ENCODE peak calls at places on chromosomes 3 and 15, in eight cellular contexts. R is NCI-H1092; L is HEK293T; I is HT1080; U is stimulated activated CD8-positive, alpha-beta memory T cell treated with anti-CD3 and anti-CD28 coated beads, Interleukin-15, amount 100 ng/mL, for 4 hours; V is left lobe of liver; Z is NCI-H345; K is hepatic stellate cell. N is an unnamed sample.

GRCh38 chr15:55394694-55395093 is 13.5 kb downstream of the CCPG1 start:
- DNase-seq in R (no peak), L (no peak), I (no peak), U (no peak), V (no peak), Z (no peak), K (no peak), N (no peak)

GRCh38 chr3:29635888-29636287 is 355.0 kb downstream of the RBMS3 start:
- DNase-seq in R (no peak), L (no peak), I (peak), U (no peak), V (no peak), Z (no peak), K (no peak), N (no peak)

GRCh38 chr3:104669083-104669482 is 697.6 kb upstream of the ALCAM start:
- DNase-seq in R (no peak), L (no peak), I (no peak), U (no peak), V (no peak), Z (no peak), K (no peak), N (no peak)

GRCh38 chr3:194761384-194761783 is 75.7 kb downstream of the FAM43A start:
- DNase-seq in R (no peak), L (no peak), I (no peak), U (no peak), V (no peak), Z (peak), K (no peak), N (no peak)

GRCh38 chr15:59738676-59739075 is 49.6 kb upstream of the BNIP2 start:
- DNase-seq in R (no peak), L (no peak), I (no peak), U (no peak), V (peak), Z (peak), K (no peak), N (no peak)

GRCh38 chr15:96695426-96695825 is 364.9 kb downstream of the NR2F2 start:
- DNase-seq in R (no peak), L (no peak), I (no peak), U (no peak), V (no peak), Z (no peak), K (no peak), N (no peak)

GRCh38 chr3:167483708-167484475 is 10.1 kb upstream of the SERPINI2 start:
- DNase-seq in R (no peak), L (no peak), I (no peak), U (no peak), V (no peak), Z (no peak), K (no peak), N (no peak)

GRCh38 chr3:114899186-114899931 is 247.7 kb downstream of the ZBTB20 start:
- DNase-seq in R (peak), L (no peak), I (no peak), U (no peak), V (peak), Z (peak), K (no peak), N (no peak)

GRCh38 chr3:126456766-126457388 is 18.8 kb downstream of the ZXDC start:
- DNase-seq in R (no peak), L (no peak), I (no peak), U (no peak), V (peak), Z (no peak), K (no peak), N (no peak)

GRCh38 chr3:114103181-114103580 is 46.6 kb downstream of the QTRT2 start:
- DNase-seq in R (no peak), L (no peak), I (no peak), U (no peak), V (no peak), Z (no peak), K (no peak), N (no peak)

GRCh38 chr3:155585384-155585783 is 159.5 kb downstream of the PLCH1 start:
- DNase-seq in R (no peak), L (no peak), I (peak), U (no peak), V (no peak), Z (no peak), K (no peak), N (no peak)

GRCh38 chr3:76107935-76108570 is 322.7 kb upstream of the ZNF717 start:
- DNase-seq in R (no peak), L (peak), I (peak), U (no peak), V (no peak), Z (peak), K (peak), N (no peak)

GRCh38 chr15:99435138-99435695 is 130.6 kb upstream of the MEF2A start:
- DNase-seq in R (no peak), L (no peak), I (no peak), U (no peak), V (peak), Z (peak), K (no peak), N (peak)

GRCh38 chr15:41001524-41001923 is 48.3 kb downstream of the CHAC1 start:
- DNase-seq in R (no peak), L (no peak), I (no peak), U (no peak), V (peak), Z (no peak), K (no peak), N (no peak)

GRCh38 chr15:91559066-91559465 is 294.4 kb upstream of the SLCO3A1 start:
- DNase-seq in R (no peak), L (no peak), I (peak), U (no peak), V (no peak), Z (no peak), K (no peak), N (no peak)

GRCh38 chr15:83854950-83855707 is 201.2 kb downstream of the ADAMTSL3 start:
- DNase-seq in R (no peak), L (no peak), I (no peak), U (no peak), V (no peak), Z (no peak), K (no peak), N (peak)

GRCh38 chr3:127961963-127962362 is 46.9 kb downstream of the KBTBD12 start:
- DNase-seq in R (no peak), L (no peak), I (peak), U (no peak), V (no peak), Z (no peak), K (no peak), N (no peak)

GRCh38 chr3:151404316-151404715 is 19.8 kb upstream of the P2RY12 start:
- DNase-seq in R (no peak), L (no peak), I (peak), U (no peak), V (no peak), Z (no peak), K (no peak), N (no peak)

GRCh38 chr15:51866751-51867150 is 37.3 kb downstream of the TMOD3 start:
- DNase-seq in R (no peak), L (no peak), I (no peak), U (no peak), V (no peak), Z (no peak), K (no peak), N (no peak)